ENCODE peak calls at places on chromosomes 2 and 18, in five cellular contexts. X, F, J, C and W are unnamed samples.

GRCh38 chr2:148893906-148894305 is 18.9 kb downstream of the KIF5C start:
- DNase-seq in J (no peak), C (no peak), X (no peak), F (no peak), W (no peak)

GRCh38 chr2:53058526-53058925 is 709.1 kb upstream of the CHAC2 start:
- DNase-seq in C (peak), J (peak), F (no peak), X (no peak), W (peak)

GRCh38 chr2:177628817-177629216 is 236.2 kb downstream of the AGPS start:
- DNase-seq in C (no peak), F (no peak), X (no peak), J (no peak), W (no peak)

GRCh38 chr2:162890690-162891311 is 52.2 kb upstream of the KCNH7 start:
- DNase-seq in C (peak), X (no peak), F (peak), J (no peak), W (peak)

GRCh38 chr2:148725569-148725968 is 81.0 kb downstream of the EPC2 start:
- DNase-seq in F (no peak), C (no peak), X (no peak), J (no peak), W (no peak)

GRCh38 chr2:101831351-101831865 is 133.9 kb downstream of the MAP4K4 start:
- DNase-seq in C (peak), X (peak), J (peak), F (peak), W (peak)

GRCh38 chr2:152359573-152360363 is 24.8 kb downstream of the FMNL2 start:
- DNase-seq in X (no peak), F (no peak), J (no peak), C (no peak), W (no peak)

GRCh38 chr2:66888791-66889631 is 454.1 kb downstream of the MEIS1 start:
- DNase-seq in X (no peak), J (no peak), F (no peak), C (no peak), W (peak)

GRCh38 chr2:59041139-59041538 is 800.0 kb upstream of the FANCL start:
- DNase-seq in F (no peak), J (no peak), C (peak), X (no peak), W (no peak)

GRCh38 chr2:162317910-162318279 is 589 bp downstream of the IFIH1 start:
- DNase-seq in C (peak), X (no peak), J (peak), F (no peak), W (peak)

GRCh38 chr2:120704696-120705095 is 31.0 kb upstream of the GLI2 start:
- DNase-seq in X (no peak), F (no peak), C (no peak), J (no peak), W (no peak)

GRCh38 chr2:69720922-69721491 is 20.9 kb upstream of the ANXA4 start:
- DNase-seq in J (no peak), X (no peak), C (no peak), F (no peak), W (no peak)

GRCh38 chr18:47632970-47633635 is 297.4 kb downstream of the SMAD2 start:
- DNase-seq in X (no peak), J (no peak), F (no peak), C (no peak), W (no peak)

GRCh38 chr2:230928701-230929380 is 3.8 kb upstream of the GPR55 start:
- DNase-seq in C (no peak), F (no peak), J (peak), X (no peak), W (no peak)

GRCh38 chr2:13193900-13194299 is 477.2 kb downstream of the TRIB2 start:
- DNase-seq in F (peak), J (no peak), X (no peak), C (peak), W (peak)

GRCh38 chr2:207265849-207266248 is 100.1 kb upstream of the KLF7 start:
- DNase-seq in F (no peak), C (no peak), X (no peak), J (no peak), W (peak)

GRCh38 chr2:160484859-160485520 is 8.6 kb downstream of the RBMS1 start:
- DNase-seq in F (no peak), X (no peak), C (no peak), J (no peak), W (no peak)

GRCh38 chr2:64106481-64106880 is 37.7 kb downstream of the PELI1 start:
- DNase-seq in C (no peak), X (no peak), F (no peak), J (no peak), W (no peak)

GRCh38 chr2:11224887-11225286 is 69.6 kb downstream of the SLC66A3 start:
- DNase-seq in X (no peak), C (no peak), F (no peak), J (no peak), W (no peak)

GRCh38 chr2:11220445-11220844 is 65.2 kb downstream of the SLC66A3 start:
- DNase-seq in J (no peak), C (no peak), F (no peak), X (no peak), W (no peak)

GRCh38 chr2:11227595-11227994 is 72.3 kb downstream of the SLC66A3 start:
- DNase-seq in F (no peak), C (no peak), X (no peak), J (no peak), W (no peak)

GRCh38 chr2:11228692-11229091 is 73.4 kb downstream of the SLC66A3 start:
- DNase-seq in J (no peak), C (no peak), F (no peak), X (no peak), W (no peak)

GRCh38 chr2:11222845-11223244 is 67.6 kb downstream of the SLC66A3 start:
- DNase-seq in F (no peak), X (no peak), J (no peak), C (no peak), W (no peak)
- H2BK12ac ChIP-seq in F (no peak), X (no peak), J (no peak), C (no peak), W (no peak)

DNA sequence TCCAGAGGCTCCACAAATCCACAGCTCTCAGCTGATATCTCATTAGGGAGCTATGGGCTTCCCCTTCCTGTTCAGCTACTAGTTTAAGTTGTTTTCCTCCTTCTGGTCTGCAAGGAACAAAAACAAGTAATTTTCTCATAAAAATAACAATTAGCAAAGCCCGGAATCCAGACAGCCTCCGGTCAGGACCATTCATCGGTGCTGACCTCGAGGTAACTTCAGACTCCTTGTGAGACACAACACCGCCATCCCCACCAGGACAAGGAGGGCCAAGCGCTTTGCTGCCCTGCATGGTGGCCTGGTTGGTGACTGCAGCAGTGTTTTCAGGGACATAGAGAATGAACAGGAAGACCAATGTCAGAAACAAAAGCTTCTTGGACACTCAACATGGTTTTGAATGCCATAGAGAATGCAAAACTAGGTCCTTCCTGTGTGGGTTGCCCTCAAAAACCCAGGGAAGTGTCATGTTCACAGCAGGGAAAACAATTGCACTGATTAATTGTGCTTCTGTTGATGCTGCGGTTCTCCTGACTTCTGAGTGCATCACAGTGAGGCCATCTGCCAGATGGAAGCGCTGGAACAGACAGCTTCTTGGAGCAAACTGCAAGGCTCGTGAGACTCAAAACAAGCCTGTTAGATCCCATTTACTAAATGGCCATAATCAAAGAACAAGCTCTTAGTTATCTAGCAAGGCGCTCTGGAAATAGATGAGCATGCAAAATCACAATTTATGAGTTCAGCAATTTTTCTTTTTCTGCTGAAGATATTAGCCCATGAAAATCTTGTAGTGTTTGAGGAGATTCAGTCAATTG is 77.1 kb downstream of the HS1BP3 start:
- DNase-seq in F (no peak), C (no peak), X (no peak), J (no peak), W (peak)
- H3K14ac ChIP-seq in F (no peak), C (peak), X (no peak), J (no peak), W (peak)

DNA sequence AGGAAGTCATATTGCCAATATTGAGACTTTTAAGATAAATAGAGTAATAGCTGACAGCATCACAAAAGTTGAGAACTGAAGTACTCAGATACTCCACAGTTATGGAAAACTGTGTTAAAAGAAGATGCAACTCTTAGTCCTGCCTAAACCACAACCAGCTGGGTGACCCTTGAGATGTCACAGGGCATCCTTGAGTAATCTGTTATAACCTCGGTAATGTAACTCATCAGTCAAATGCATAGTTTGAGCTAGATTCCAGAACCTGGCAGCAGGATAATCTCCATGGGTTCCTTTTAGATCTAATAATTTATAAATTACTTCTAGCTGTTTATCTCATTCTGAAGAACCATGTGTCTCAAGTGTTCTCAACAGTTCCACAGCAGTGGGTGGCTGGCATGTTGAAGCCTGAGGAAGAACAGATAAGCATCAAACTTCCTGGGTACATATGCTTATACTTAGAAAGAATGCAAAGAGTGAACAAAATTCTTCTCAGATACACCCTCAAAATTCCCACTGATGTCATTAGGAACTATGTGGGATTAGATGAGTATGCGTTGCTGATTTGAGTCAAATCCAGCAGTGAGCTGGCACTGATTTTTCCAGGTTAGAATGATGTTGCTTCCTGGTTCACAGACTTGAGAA is 304.1 kb upstream of the ERBB4 start:
- DNase-seq in F (no peak), X (no peak), J (no peak), C (no peak), W (peak)
- H2BK120ac ChIP-seq in F (no peak), X (no peak), J (no peak), C (no peak), W (no peak)

DNA sequence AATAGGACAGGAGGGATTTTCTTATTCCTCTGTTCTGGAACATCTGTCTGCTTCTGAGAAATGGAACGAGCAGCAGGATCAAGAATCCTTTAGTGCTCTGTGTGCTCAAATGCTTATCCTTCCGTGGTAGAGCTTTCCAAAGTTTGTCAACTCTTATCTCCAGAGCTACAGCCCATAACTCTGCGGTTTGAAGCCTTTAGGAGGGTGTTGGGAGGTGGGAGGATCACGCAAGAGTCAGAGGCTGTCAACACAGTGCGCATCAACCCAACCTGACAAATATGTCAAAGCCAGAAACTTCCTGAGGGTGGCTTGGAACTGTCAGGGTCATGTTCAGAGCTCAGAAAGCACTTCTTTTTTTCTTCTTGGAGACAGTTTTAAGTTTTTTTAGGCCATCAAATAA is 95.9 kb downstream of the CRIM1 start:
- DNase-seq in J (no peak), C (no peak), F (no peak), X (no peak), W (peak)
- H2BK12ac ChIP-seq in J (no peak), C (no peak), F (no peak), X (no peak), W (no peak)

DNA sequence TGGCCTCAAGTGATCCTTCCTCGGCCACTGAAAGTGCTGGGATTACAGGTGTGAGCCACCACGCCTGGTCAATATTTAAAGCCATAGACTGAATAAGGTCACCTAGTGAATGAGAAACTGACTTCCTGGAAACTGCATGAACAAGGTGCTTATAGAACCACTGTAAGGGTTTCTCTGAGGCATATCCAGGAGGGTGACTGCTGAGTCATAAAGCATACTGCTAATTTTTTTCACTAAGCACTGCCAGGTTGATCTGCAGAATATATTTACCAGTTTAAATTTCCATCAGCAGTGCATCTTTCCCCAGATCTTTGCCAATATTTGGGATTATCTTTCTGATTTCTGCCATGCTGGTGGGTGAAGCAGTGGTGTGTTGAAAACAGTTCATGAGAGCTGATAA is 4.3 kb upstream of the CLIP4 start:
- DNase-seq in F (no peak), J (no peak), X (no peak), C (peak), W (no peak)
- H3K14ac ChIP-seq in F (no peak), J (no peak), X (no peak), C (no peak), W (no peak)

DNA sequence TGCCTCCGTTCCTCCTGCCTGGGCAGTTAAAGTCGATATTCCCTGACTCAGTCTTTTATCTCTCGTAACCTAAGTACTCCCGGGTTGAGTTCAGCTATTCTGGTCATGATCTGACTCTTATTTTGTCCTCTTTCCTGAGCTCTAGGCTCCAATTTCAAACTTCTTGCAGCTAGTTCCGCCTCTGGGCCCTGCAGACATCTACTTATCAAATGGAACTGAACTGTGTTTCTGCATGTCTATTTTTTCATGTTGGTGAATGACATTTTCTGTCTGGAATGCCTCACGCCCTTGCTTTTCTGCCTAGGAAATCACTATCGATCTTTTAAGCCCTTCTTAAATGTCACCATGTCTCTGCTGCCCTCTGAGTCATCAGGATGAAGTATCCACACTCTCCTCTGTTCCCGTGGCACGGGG is 101.5 kb downstream of the VAPA start:
- DNase-seq in F (no peak), J (no peak), X (no peak), C (peak), W (peak)
- H2BK120ac ChIP-seq in F (no peak), J (no peak), X (no peak), C (no peak), W (peak)

GRCh38 chr18:29596959-29597358 is 1420.0 kb upstream of the CDH2 start:
- DNase-seq in J (no peak), X (no peak), F (no peak), C (no peak), W (no peak)

GRCh38 chr18:29588446-29589100 is 1411.6 kb upstream of the CDH2 start:
- DNase-seq in C (no peak), X (no peak), F (no peak), J (no peak), W (no peak)

DNA sequence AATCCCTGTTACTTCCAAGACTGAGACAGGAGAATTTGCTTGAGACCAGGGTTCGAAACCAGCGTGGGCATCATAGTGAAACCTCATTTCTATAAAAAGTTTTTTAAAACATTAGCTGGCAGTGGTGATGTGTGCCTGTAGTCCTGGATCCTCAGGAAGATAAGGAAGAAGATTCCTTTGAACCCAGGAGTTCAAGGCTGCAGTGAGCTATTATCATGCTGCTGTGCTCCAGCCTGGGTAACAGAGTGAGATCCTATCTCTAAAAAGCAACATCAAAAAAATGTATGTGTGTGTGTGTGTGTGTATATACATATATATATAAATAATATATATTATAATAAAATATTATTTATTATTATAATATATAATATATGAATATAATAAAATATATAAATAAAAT is 1417.6 kb upstream of the CDH2 start:
- DNase-seq in J (no peak), C (no peak), F (no peak), X (no peak), W (no peak)
- H2BK12ac ChIP-seq in J (no peak), C (no peak), F (no peak), X (no peak), W (no peak)